ENCODE peak calls at places on chromosomes 6 and 20, in ten cellular contexts. C is RWPE1, S is osteoblast, V is MM.1S, X is SK-N-SH, I is kidney, L is neural progenitor cell, Q is H9, R is left lung, E is tibial nerve. K is an unnamed sample.

GRCh38 chr6:30769088-30769852 is 24.9 kb upstream of the IER3 start:
- DNase-seq in S (peak; percentile 95), V (no peak), I (peak; percentile 91), E (no peak), X (peak; percentile 29), Q (peak; percentile 79), C (peak; percentile 98), L (peak; percentile 57), R (peak; percentile 75), K (peak; percentile 96)

GRCh38 chr20:49219091-49219923 is at the start of gene DDX27:
- DNase-seq in X (peak; percentile 95), S (peak; percentile 97), E (peak; percentile 95), L (peak; percentile 98), I (peak; percentile 99), R (peak; percentile 98), Q (peak; percentile 98), C (peak; percentile 99), V (peak; percentile 99), K (peak; percentile 94)

GRCh38 chr20:58599966-58600365 is 51.1 kb upstream of the STX16 start:
- DNase-seq in Q (no peak), I (no peak), R (no peak), L (no peak), X (no peak), V (no peak), C (no peak), S (no peak), E (no peak), K (no peak)

GRCh38 chr6:169950558-169950957 is 199.1 kb downstream of the ERMARD start:
- DNase-seq in S (peak; percentile 19), E (no peak), V (peak; percentile 10), R (no peak), C (peak; percentile 12), I (no peak), X (no peak), Q (no peak), L (peak; percentile 44), K (no peak)

GRCh38 chr6:95686858-95687257 is 109.5 kb downstream of the MANEA start:
- DNase-seq in R (no peak), C (no peak), L (no peak), S (no peak), V (no peak), X (no peak), I (no peak), E (no peak), Q (no peak), K (no peak)

GRCh38 chr20:44610313-44610965 is 28.1 kb downstream of the PKIG start:
- DNase-seq in Q (no peak), L (no peak), I (no peak), E (no peak), C (no peak), V (peak; percentile 43), X (no peak), S (no peak), R (no peak), K (no peak)

GRCh38 chr20:18988701-18989100 is 175.1 kb downstream of the SCP2D1 start:
- DNase-seq in V (no peak), X (no peak), E (no peak), S (no peak), R (no peak), C (no peak), Q (no peak), L (no peak), I (no peak), K (no peak)

GRCh38 chr6:99736302-99736701 is 129.7 kb downstream of the PRDM13 start:
- DNase-seq in E (no peak), V (peak; percentile 55), S (no peak), X (no peak), Q (no peak), C (no peak), I (no peak), R (no peak), L (no peak), K (no peak)

GRCh38 chr6:162887981-162888689 is 160.4 kb downstream of the PACRG start:
- DNase-seq in E (no peak), I (no peak), C (no peak), Q (no peak), S (no peak), R (no peak), X (no peak), V (no peak), L (no peak), K (no peak)

GRCh38 chr6:130587778-130588520 is 222.1 kb downstream of the TMEM200A start:
- DNase-seq in V (no peak), I (no peak), R (no peak), X (no peak), L (no peak), E (no peak), C (peak; percentile 36), Q (no peak), S (peak; percentile 83), K (peak; percentile 89)

GRCh38 chr6:166624275-166624674 is 2.8 kb downstream of the RPS6KA2 start:
- DNase-seq in S (no peak), C (no peak), R (peak; percentile 68), I (no peak), V (no peak), E (no peak), Q (no peak), X (no peak), L (no peak), K (peak; percentile 58)

GRCh38 chr20:35368616-35369423 is 43.0 kb downstream of the UQCC1 start:
- DNase-seq in L (peak; percentile 36), R (no peak), X (no peak), S (no peak), C (no peak), E (no peak), Q (peak; percentile 31), V (peak; percentile 19), I (no peak), K (no peak)

GRCh38 chr6:43095939-43096338 is 19.8 kb downstream of the PTK7 start:
- DNase-seq in V (no peak), S (peak; percentile 69), R (no peak), Q (peak; percentile 29), X (no peak), I (peak; percentile 59), C (no peak), L (no peak), E (no peak), K (no peak)

GRCh38 chr6:33076406-33076934 is 680 bp downstream of the HLA-DPB1 start:
- DNase-seq in I (no peak), E (no peak), C (no peak), L (no peak), V (no peak), R (no peak), X (no peak), S (no peak), Q (no peak), K (no peak)

GRCh38 chr6:159762681-159763293 is 942 bp downstream of the ACAT2 start:
- DNase-seq in C (peak; percentile 14), X (no peak), E (no peak), L (peak; percentile 28), Q (no peak), V (peak; percentile 9), I (no peak), S (peak; percentile 66), R (no peak), K (peak; percentile 45)

GRCh38 chr6:85033547-85033946 is 269.1 kb upstream of the TBX18 start:
- DNase-seq in L (no peak), V (no peak), R (no peak), I (no peak), C (no peak), S (no peak), Q (no peak), E (no peak), X (no peak), K (no peak)

GRCh38 chr6:26189905-26190304 is 102.7 kb downstream of the HFE start:
- DNase-seq in S (no peak), R (no peak), Q (no peak), C (no peak), L (no peak), I (no peak), V (no peak), E (no peak), X (no peak), K (no peak)
- H3K27ac ChIP-seq in S (no peak overlapping the region), R (no peak overlapping the region), Q (no peak overlapping the region), C (peak overlapping the region; percentile 92), L (peak overlapping the region; percentile 13), I (no peak overlapping the region), V (peak overlapping the region; percentile 96), E (no peak overlapping the region), X (peak overlapping the region; percentile 83), K (no peak overlapping the region)

GRCh38 chr20:13784893-13785715 is at the start of the genes ESF1 and NDUFAF5:
- DNase-seq in I (peak; percentile 97), C (peak; percentile 91), S (peak; percentile 92), Q (peak; percentile 96), V (peak; percentile 98), R (peak; percentile 95), X (peak; percentile 91), E (peak; percentile 88), L (peak; percentile 95), K (peak; percentile 91)

GRCh38 chr20:13788167-13788834 is 3.5 kb downstream of the NDUFAF5 start:
- DNase-seq in V (peak; percentile 62), E (no peak), L (peak; percentile 64), R (peak; percentile 43), X (peak; percentile 58), S (peak; percentile 81), I (no peak), C (peak; percentile 55), Q (peak; percentile 46), K (peak; percentile 46)

GRCh38 chr20:13786143-13786828 is 1.5 kb downstream of the NDUFAF5 start:
- DNase-seq in L (no peak), E (no peak), C (peak; percentile 16), R (no peak), Q (no peak), S (no peak), I (no peak), X (no peak), V (no peak), K (no peak)

GRCh38 chr20:13783528-13783927 is 1.2 kb downstream of the ESF1 start:
- DNase-seq in E (no peak), R (no peak), Q (no peak), S (no peak), I (no peak), V (no peak), L (no peak), C (no peak), X (no peak), K (no peak)

GRCh38 chr20:13784271-13784892 is 337 bp downstream of the ESF1 start:
- DNase-seq in X (peak; percentile 66), C (peak; percentile 2), L (no peak), I (no peak), E (no peak), S (peak; percentile 52), V (no peak), Q (no peak), R (peak; percentile 33), K (no peak)
- TF ChIP-seq CTCF in X (no peak), C (no peak), L (no peak), I (no peak), E (no peak), S (no peak), V (no peak), Q (no peak), R (no peak), K (no peak)

GRCh38 chr6:71289802-71290175 is 1.2 kb downstream of the OGFRL1 start:
- DNase-seq in I (no peak), L (no peak), Q (no peak), X (no peak), S (peak; percentile 58), V (no peak), E (no peak), C (no peak), R (no peak), K (no peak)
- H3K27ac ChIP-seq in I (no peak overlapping the region), L (no peak overlapping the region), Q (no peak overlapping the region), X (no peak overlapping the region), S (no peak overlapping the region), V (no peak overlapping the region), E (peak overlapping the region; percentile 95), C (no peak overlapping the region), R (no peak overlapping the region), K (no peak overlapping the region)

GRCh38 chr6:158073776-158074175 is 92.1 kb downstream of the SYNJ2 start:
- DNase-seq in S (no peak), X (peak; percentile 59), L (no peak), R (no peak), V (no peak), Q (no peak), C (no peak), E (no peak), I (no peak), K (no peak)
- TF ChIP-seq CTCF in S (no peak), X (no peak), L (no peak), R (no peak), V (no peak), Q (no peak), C (no peak), E (no peak), I (no peak), K (no peak)

K was measured in foreskin keratinocyte.